ENCODE peak calls at places on chromosomes 6 and 20, in seven cellular contexts. D, I, H, X, C, F and E are unnamed samples.

GRCh38 chr20:20491110-20491783 is 123.3 kb downstream of the INSM1 start:
- DNase-seq in D (no peak), F (no peak), X (no peak), C (no peak), H (no peak), I (no peak), E (no peak)

GRCh38 chr6:141464490-141464889 is 668.2 kb upstream of the GJE1 start:
- DNase-seq in X (peak), I (no peak), H (peak), D (no peak), F (no peak), C (no peak), E (no peak)

GRCh38 chr6:11766589-11767450 is 11.8 kb downstream of the ADTRP start:
- DNase-seq in C (no peak), D (no peak), F (no peak), X (peak), H (no peak), I (no peak), E (no peak)

GRCh38 chr6:33250731-33251130 is 20.9 kb downstream of the VPS52 start:
- DNase-seq in F (no peak), C (no peak), I (no peak), X (no peak), D (no peak), H (no peak), E (no peak)

GRCh38 chr20:24949756-24950127 is 673 bp downstream of the CST7 start:
- DNase-seq in F (peak), D (no peak), I (no peak), C (no peak), H (no peak), X (no peak), E (no peak)

GRCh38 chr20:2900845-2901592 is 27.7 kb downstream of the PTPRA start:
- DNase-seq in C (no peak), I (no peak), H (peak), X (no peak), F (no peak), D (no peak), E (no peak)

GRCh38 chr6:83707829-83708545 is 914 bp downstream of the SNAP91 start:
- DNase-seq in D (peak), C (no peak), I (no peak), X (no peak), H (no peak), F (no peak), E (no peak)

GRCh38 chr6:37993596-37993995 is 174.1 kb downstream of the ZFAND3 start:
- DNase-seq in I (no peak), H (no peak), F (no peak), C (no peak), X (no peak), D (no peak), E (no peak)

GRCh38 chr6:113466526-113466925 is 390.6 kb upstream of the MARCKS start:
- DNase-seq in F (no peak), D (no peak), H (no peak), X (no peak), C (no peak), I (no peak), E (no peak)

GRCh38 chr6:30169658-30170614 is 6.6 kb downstream of the TRIM15 start:
- DNase-seq in I (no peak), X (peak), F (no peak), C (no peak), H (peak), D (no peak), E (no peak)

GRCh38 chr6:7841781-7842468 is 68.7 kb downstream of the TXNDC5 start:
- DNase-seq in D (no peak), C (no peak), H (no peak), F (no peak), X (no peak), I (no peak), E (no peak)

GRCh38 chr6:88605271-88605670 is 358.1 kb downstream of the RNGTT start:
- DNase-seq in C (no peak), I (no peak), F (no peak), D (no peak), H (no peak), X (no peak), E (no peak)

GRCh38 chr6:46234156-46234556 is 63.4 kb upstream of the ENPP5 start:
- DNase-seq in X (no peak), I (peak), F (no peak), C (no peak), H (no peak), D (no peak), E (no peak)

GRCh38 chr20:32004963-32005362 is 5.3 kb upstream of the CCM2L start:
- DNase-seq in H (no peak), F (no peak), X (no peak), D (no peak), C (no peak), I (no peak), E (no peak)

GRCh38 chr20:33785503-33785902 is 25.6 kb upstream of the CHMP4B start:
- DNase-seq in D (no peak), C (no peak), F (no peak), X (no peak), H (no peak), I (no peak), E (no peak)

GRCh38 chr6:116624036-116624805 is 7.9 kb downstream of the RSPH4A start:
- DNase-seq in I (no peak), X (no peak), F (no peak), C (no peak), H (no peak), D (no peak), E (no peak)

GRCh38 chr6:17684134-17684533 is 22.6 kb downstream of the NUP153 start:
- DNase-seq in C (no peak), H (no peak), F (no peak), I (no peak), D (no peak), X (no peak), E (no peak)

GRCh38 chr20:63061051-63061531 is 54.3 kb upstream of the BHLHE23 start:
- DNase-seq in H (no peak), I (no peak), C (no peak), D (no peak), X (no peak), F (peak), E (no peak)

GRCh38 chr20:5670874-5671273 is 79.3 kb upstream of the SHLD1 start:
- DNase-seq in H (no peak), C (no peak), I (no peak), X (no peak), D (no peak), F (no peak), E (no peak)

GRCh38 chr6:170000071-170000843 is 248.8 kb downstream of the ERMARD start:
- DNase-seq in F (no peak), H (no peak), C (no peak), D (no peak), X (no peak), I (no peak), E (no peak)

GRCh38 chr6:33740794-33741193 is 5.9 kb downstream of the IP6K3 start:
- DNase-seq in C (no peak), H (no peak), X (no peak), F (peak), I (no peak), D (no peak), E (no peak)

GRCh38 chr20:40532103-40532502 is 156.9 kb downstream of the MAFB start:
- DNase-seq in D (no peak), C (no peak), X (no peak), H (peak), I (no peak), F (no peak), E (no peak)

GRCh38 chr20:24694157-24694726 is 224.8 kb downstream of the SYNDIG1 start:
- DNase-seq in X (no peak), H (no peak), D (no peak), I (no peak), C (no peak), F (no peak), E (peak)

GRCh38 chr6:7902867-7903266 is 7.7 kb downstream of the TXNDC5 start:
- DNase-seq in F (no peak), C (no peak), X (no peak), D (no peak), I (no peak), H (no peak), E (no peak)

GRCh38 chr20:38217791-38218565 is 42.6 kb downstream of the KIAA1755 start:
- DNase-seq in H (no peak), D (no peak), I (peak), X (peak), C (peak), F (peak), E (no peak)

GRCh38 chr6:45895569-45895968 is 120.1 kb downstream of the CLIC5 start:
- DNase-seq in F (no peak), C (no peak), D (no peak), H (no peak), X (no peak), I (no peak), E (no peak)

GRCh38 chr20:10225439-10226080 is 6.9 kb downstream of the SNAP25 start:
- DNase-seq in F (no peak), X (peak), H (peak), C (no peak), I (no peak), D (no peak), E (no peak)

GRCh38 chr6:106763361-106763760 is 134.0 kb downstream of the QRSL1 start:
- DNase-seq in I (no peak), H (no peak), D (no peak), C (no peak), X (no peak), F (no peak), E (no peak)

GRCh38 chr6:75870389-75870788 is 121.3 kb downstream of the MYO6 start:
- DNase-seq in F (no peak), D (no peak), X (no peak), H (no peak), C (no peak), I (no peak), E (no peak)

GRCh38 chr20:9099372-9099771 is 30.5 kb downstream of the PLCB4 start:
- DNase-seq in I (no peak), C (no peak), H (no peak), F (no peak), X (no peak), D (no peak), E (no peak)
- TF ChIP-seq CTCF in I (no peak), C (no peak), H (peak), F (no peak), X (no peak), D (no peak), E (no peak)

GRCh38 chr6:52208612-52209011 is 22.4 kb downstream of the IL17A start:
- DNase-seq in C (no peak), D (no peak), X (no peak), H (no peak), F (no peak), I (no peak), E (no peak)

GRCh38 chr6:52215787-52216186 is 28.5 kb downstream of the IL17F start:
- DNase-seq in D (no peak), H (no peak), I (no peak), C (no peak), X (no peak), F (no peak), E (no peak)

GRCh38 chr6:52216932-52217331 is 27.4 kb downstream of the IL17F start:
- DNase-seq in D (no peak), I (no peak), C (no peak), X (no peak), H (no peak), F (no peak), E (no peak)

GRCh38 chr6:52209672-52210626 is 23.8 kb downstream of the IL17A start:
- DNase-seq in C (no peak), F (no peak), I (no peak), D (no peak), X (no peak), H (no peak), E (no peak)

GRCh38 chr6:52213127-52213526 is 27.0 kb downstream of the IL17A start:
- DNase-seq in D (no peak), I (no peak), C (no peak), H (no peak), F (no peak), X (no peak), E (no peak)
- TF ChIP-seq CTCF in D (no peak), I (no peak), C (no peak), H (peak), F (no peak), X (no peak), E (no peak)

GRCh38 chr6:16337280-16337975 is 99.0 kb downstream of the GMPR start:
- DNase-seq in D (no peak), I (peak), C (peak), F (peak), X (no peak), H (no peak), E (peak)

GRCh38 chr6:16338577-16339262 is 100.3 kb downstream of the GMPR start:
- DNase-seq in I (peak), X (peak), C (peak), D (no peak), H (no peak), F (peak), E (no peak)

GRCh38 chr6:16335176-16335575 is 96.8 kb downstream of the GMPR start:
- DNase-seq in X (no peak), I (no peak), D (no peak), C (no peak), H (no peak), F (no peak), E (no peak)

GRCh38 chr6:16334671-16335070 is 96.3 kb downstream of the GMPR start:
- DNase-seq in C (peak), I (peak), D (no peak), X (peak), F (no peak), H (no peak), E (no peak)

GRCh38 chr6:16336056-16336810 is 97.8 kb downstream of the GMPR start:
- DNase-seq in X (no peak), I (no peak), D (no peak), H (no peak), C (no peak), F (no peak), E (no peak)
- TF ChIP-seq CTCF in X (no peak), I (no peak), D (no peak), H (no peak), C (no peak), F (no peak), E (no peak)

GRCh38 chr6:44128020-44128917 is 915 bp downstream of the TMEM63B start:
- DNase-seq in C (peak), I (peak), D (peak), H (peak), F (peak), X (peak), E (peak)
- TF ChIP-seq CTCF in C (peak), I (peak), D (peak), H (peak), F (no peak), X (no peak), E (no peak)

GRCh38 chr20:17859616-17860232 is 108.9 kb downstream of the SNX5 start:
- DNase-seq in F (peak), H (no peak), D (no peak), I (peak), C (no peak), X (no peak), E (no peak)
- TF ChIP-seq CTCF in F (no peak), H (no peak), D (no peak), I (no peak), C (no peak), X (no peak), E (no peak)